ENCODE peak calls at places on chromosomes 13 and 19, in ten cellular contexts. H, Z, J, B, O, W, Q, L, K and X are unnamed samples.
A peak's percentile ranks its signal among the peaks of the same experiment; 100 is the strongest.

GRCh38 chr19:852136-853013 is at the start of gene ELANE:
- DNase-seq in Q (no peak), K (no peak), O (no peak), Z (no peak), B (no peak), W (no peak), L (no peak), H (no peak), J (no peak), X (no peak)

GRCh38 chr19:19061491-19061890 is 2.3 kb upstream of the SLC25A42 start:
- DNase-seq in B (no peak), L (no peak), Q (no peak), O (no peak), Z (no peak), K (no peak), H (no peak), W (no peak), J (no peak), X (no peak)

GRCh38 chr13:109595466-109595865 is 190.9 kb downstream of the IRS2 start:
- DNase-seq in Z (no peak), J (no peak), B (no peak), Q (no peak), H (no peak), K (no peak), W (no peak), L (no peak), O (no peak), X (no peak)

GRCh38 chr19:41409288-41409687 is 11.7 kb downstream of the BCKDHA start:
- DNase-seq in B (peak; percentile 55), H (no peak), Q (no peak), W (no peak), K (no peak), O (peak; percentile 43), J (peak; percentile 63), Z (no peak), L (no peak), X (peak; percentile 54)

GRCh38 chr19:18604820-18605159 is 1.8 kb downstream of the CRLF1 start:
- DNase-seq in Q (no peak), O (no peak), H (no peak), J (no peak), K (peak; percentile 23), B (no peak), W (no peak), Z (no peak), L (no peak), X (no peak)

GRCh38 chr13:22801402-22802003 is 379.3 kb upstream of the SGCG start:
- DNase-seq in K (no peak), Q (no peak), J (peak; percentile 38), L (no peak), H (no peak), B (no peak), W (no peak), Z (no peak), O (no peak), X (peak; percentile 38)

GRCh38 chr13:49060698-49061387 is 85.1 kb downstream of the FNDC3A start:
- DNase-seq in K (no peak), L (no peak), O (peak; percentile 51), J (no peak), Q (no peak), W (no peak), B (no peak), Z (no peak), H (no peak), X (no peak)

GRCh38 chr19:3479819-3480215 is 508 bp downstream of the SMIM24 start:
- DNase-seq in Z (peak; percentile 87), H (peak; percentile 57), L (no peak), B (peak; percentile 55), Q (no peak), W (no peak), K (peak; percentile 79), O (peak; percentile 46), J (no peak), X (no peak)

GRCh38 chr13:22103046-22103445 is 432.2 kb downstream of the FGF9 start:
- DNase-seq in Z (no peak), B (no peak), Q (no peak), H (no peak), K (no peak), W (no peak), O (no peak), J (no peak), L (no peak), X (no peak)

GRCh38 chr13:73715114-73715909 is 418.9 kb downstream of the KLF12 start:
- DNase-seq in O (no peak), J (no peak), Q (no peak), B (no peak), Z (no peak), L (no peak), W (no peak), H (no peak), K (no peak), X (no peak)

GRCh38 chr19:40692212-40692551 is 1.7 kb upstream of the NUMBL start:
- DNase-seq in H (peak; percentile 53), Q (no peak), W (no peak), J (no peak), O (no peak), B (no peak), Z (no peak), K (no peak), L (no peak), X (no peak)

GRCh38 chr19:47725759-47726401 is 12.7 kb downstream of the EHD2 start:
- DNase-seq in O (peak; percentile 78), Z (no peak), B (no peak), H (no peak), Q (no peak), L (no peak), K (no peak), W (no peak), J (no peak), X (no peak)

GRCh38 chr13:39811051-39811450 is 155.6 kb downstream of the COG6 start:
- DNase-seq in O (no peak), K (no peak), B (no peak), L (no peak), Z (no peak), H (no peak), W (no peak), Q (no peak), J (no peak), X (no peak)

GRCh38 chr13:28735481-28736029 is 16.8 kb upstream of the SLC46A3 start:
- DNase-seq in L (no peak), Q (no peak), J (no peak), B (no peak), Z (no peak), H (no peak), W (no peak), K (no peak), O (no peak), X (no peak)

GRCh38 chr13:111867657-111868056 is 199.3 kb upstream of the SOX1 start:
- DNase-seq in L (no peak), J (no peak), W (no peak), O (no peak), K (no peak), Z (no peak), Q (no peak), B (no peak), H (no peak), X (no peak)

GRCh38 chr19:35143231-35143715 is at the start of gene FXYD7:
- DNase-seq in O (no peak), Q (no peak), H (peak; percentile 32), L (no peak), W (no peak), J (no peak), K (peak; percentile 66), Z (no peak), B (no peak), X (no peak)
- TF ChIP-seq CTCF in O (peak; percentile 16), Q (no peak), H (no peak), L (no peak), W (no peak), J (no peak), K (no peak), Z (no peak), B (peak; percentile 1), X (no peak)

GRCh38 chr19:21202865-21203494 is 61.1 kb downstream of the ZNF431 start:
- DNase-seq in L (no peak), O (peak; percentile 10), W (no peak), B (no peak), Q (no peak), J (peak; percentile 41), Z (peak; percentile 53), K (peak; percentile 49), H (peak; percentile 44), X (peak; percentile 54)
- TF ChIP-seq CTCF in L (peak; percentile 23), O (peak; percentile 32), W (no peak), B (peak; percentile 24), Q (peak; percentile 33), J (peak; percentile 61), Z (peak; percentile 82), K (peak; percentile 64), H (peak; percentile 92), X (peak; percentile 60)

DNA sequence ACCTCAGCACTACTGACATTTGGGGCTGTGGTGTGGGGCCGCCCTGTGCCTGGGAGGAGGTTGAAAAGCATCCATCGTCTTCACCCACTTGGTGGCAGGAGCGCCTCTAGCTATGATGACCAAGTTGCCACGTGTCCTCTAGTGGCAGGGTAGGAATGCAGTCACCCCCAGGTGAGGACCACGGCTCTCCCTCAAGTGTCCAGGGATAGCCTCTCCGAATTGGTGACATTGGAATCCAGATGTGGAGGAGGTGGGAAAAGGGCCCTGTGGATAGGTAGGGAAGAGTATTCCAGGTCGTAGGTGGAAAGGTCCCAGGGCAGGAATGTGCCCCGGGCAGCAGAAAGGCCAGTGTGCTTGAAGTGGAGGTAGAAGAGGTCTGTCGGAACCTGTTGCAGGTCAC is 37.6 kb downstream of the ARHGEF18 start:
- DNase-seq in Q (no peak), J (no peak), L (no peak), H (peak; percentile 51), K (no peak), B (no peak), Z (no peak), O (no peak), W (no peak), X (no peak)
- TF ChIP-seq CTCF in Q (no peak), J (no peak), L (no peak), H (peak; percentile 62), K (no peak), B (no peak), Z (peak; percentile 62), O (no peak), W (no peak), X (no peak)

GRCh38 chr13:31200636-31200970 is 828 bp downstream of the B3GLCT start:
- DNase-seq in J (peak; percentile 49), O (peak; percentile 25), H (peak; percentile 45), B (peak; percentile 54), L (peak; percentile 80), Z (no peak), K (no peak), W (no peak), Q (no peak), X (peak; percentile 74)

GRCh38 chr13:31201341-31202024 is 1.7 kb downstream of the B3GLCT start:
- DNase-seq in K (peak; percentile 44), W (no peak), Q (no peak), J (peak; percentile 29), B (no peak), O (peak; percentile 33), L (no peak), H (no peak), Z (no peak), X (no peak)

GRCh38 chr13:31198524-31198923 is 1.3 kb upstream of the B3GLCT start:
- DNase-seq in O (no peak), Q (no peak), B (no peak), H (no peak), Z (no peak), W (no peak), K (no peak), L (no peak), J (no peak), X (no peak)

GRCh38 chr13:31199527-31199848 is 287 bp upstream of the B3GLCT start:
- DNase-seq in L (no peak), J (no peak), Z (no peak), H (no peak), W (no peak), Q (no peak), O (no peak), K (no peak), B (no peak), X (no peak)

GRCh38 chr13:31199849-31200635 is at the start of gene B3GLCT:
- DNase-seq in O (peak; percentile 81), H (peak; percentile 65), Q (no peak), L (peak; percentile 77), J (peak; percentile 81), Z (peak; percentile 82), B (peak; percentile 81), W (no peak), K (peak; percentile 97), X (peak; percentile 87)
- TF ChIP-seq CTCF in O (peak; percentile 88), H (peak; percentile 65), Q (peak; percentile 58), L (peak; percentile 97), J (peak; percentile 89), Z (peak; percentile 87), B (peak; percentile 62), W (no peak), K (peak; percentile 63), X (peak; percentile 70)